ENCODE peak calls at places on chromosomes 1 and 21, in seven cellular contexts. One of them, this sample, is unnamed.

GRCh38 chr1:12157366-12158231 is 9.2 kb upstream of the TNFRSF1B start:
- DNase-seq in bronchial epithelial cell: peak; percentile 28
- DNase-seq in AG04450: no peak
- DNase-seq in esophagus muscularis mucosa: no peak
- DNase-seq in heart right ventricle: no peak
- DNase-seq in A549: no peak
- DNase-seq in brain microvascular endothelial cell: no peak
- DNase-seq in this sample: no peak

GRCh38 chr1:85330206-85330605 is 53.8 kb upstream of the BCL10 start:
- DNase-seq in esophagus muscularis mucosa: no peak
- DNase-seq in heart right ventricle: no peak
- DNase-seq in bronchial epithelial cell: peak; percentile 85
- DNase-seq in AG04450: peak; percentile 69
- DNase-seq in brain microvascular endothelial cell: peak; percentile 93
- DNase-seq in A549: peak; percentile 79
- DNase-seq in this sample: no peak

GRCh38 chr1:37288900-37289299 is 185.5 kb upstream of the ZC3H12A start:
- DNase-seq in heart right ventricle: no peak
- DNase-seq in A549: no peak
- DNase-seq in brain microvascular endothelial cell: no peak
- DNase-seq in bronchial epithelial cell: no peak
- DNase-seq in esophagus muscularis mucosa: no peak
- DNase-seq in AG04450: no peak
- DNase-seq in this sample: no peak

GRCh38 chr1:163875927-163876320 is 554.2 kb downstream of the NUF2 start:
- DNase-seq in AG04450: no peak
- DNase-seq in heart right ventricle: no peak
- DNase-seq in A549: peak; percentile 9
- DNase-seq in esophagus muscularis mucosa: no peak
- DNase-seq in brain microvascular endothelial cell: no peak
- DNase-seq in bronchial epithelial cell: no peak
- DNase-seq in this sample: no peak

GRCh38 chr1:220045356-220046051 is 801 bp downstream of the EPRS1 start:
- DNase-seq in A549: peak; percentile 27
- DNase-seq in bronchial epithelial cell: peak; percentile 20
- DNase-seq in AG04450: no peak
- DNase-seq in esophagus muscularis mucosa: no peak
- DNase-seq in heart right ventricle: no peak
- DNase-seq in brain microvascular endothelial cell: no peak
- DNase-seq in this sample: no peak

GRCh38 chr1:67558449-67559193 is 126.4 kb upstream of the GADD45A start:
- DNase-seq in bronchial epithelial cell: no peak
- DNase-seq in esophagus muscularis mucosa: no peak
- DNase-seq in brain microvascular endothelial cell: no peak
- DNase-seq in A549: no peak
- DNase-seq in heart right ventricle: no peak
- DNase-seq in AG04450: no peak
- DNase-seq in this sample: no peak

GRCh38 chr21:18142639-18143038 is 102.0 kb upstream of the CHODL start:
- DNase-seq in heart right ventricle: no peak
- DNase-seq in A549: no peak
- DNase-seq in brain microvascular endothelial cell: no peak
- DNase-seq in bronchial epithelial cell: no peak
- DNase-seq in AG04450: no peak
- DNase-seq in esophagus muscularis mucosa: no peak
- DNase-seq in this sample: no peak

GRCh38 chr1:8456306-8456912 is 138.5 kb downstream of the SLC45A1 start:
- DNase-seq in bronchial epithelial cell: peak; percentile 64
- DNase-seq in heart right ventricle: no peak
- DNase-seq in esophagus muscularis mucosa: no peak
- DNase-seq in AG04450: no peak
- DNase-seq in A549: no peak
- DNase-seq in brain microvascular endothelial cell: peak; percentile 62
- DNase-seq in this sample: no peak

GRCh38 chr1:118335372-118335771 is 150.3 kb upstream of the SPAG17 start:
- DNase-seq in AG04450: no peak
- DNase-seq in brain microvascular endothelial cell: peak; percentile 20
- DNase-seq in A549: no peak
- DNase-seq in bronchial epithelial cell: peak; percentile 85
- DNase-seq in heart right ventricle: no peak
- DNase-seq in esophagus muscularis mucosa: no peak
- DNase-seq in this sample: peak; percentile 59

GRCh38 chr1:110200666-110201065 is 9.4 kb upstream of the KCNC4 start:
- DNase-seq in esophagus muscularis mucosa: no peak
- DNase-seq in A549: no peak
- DNase-seq in bronchial epithelial cell: no peak
- DNase-seq in brain microvascular endothelial cell: no peak
- DNase-seq in heart right ventricle: no peak
- DNase-seq in AG04450: no peak
- DNase-seq in this sample: no peak

GRCh38 chr1:154404511-154404931 is 622 bp upstream of the IL6R start:
- DNase-seq in heart right ventricle: no peak
- DNase-seq in brain microvascular endothelial cell: no peak
- DNase-seq in A549: no peak
- DNase-seq in AG04450: no peak
- DNase-seq in bronchial epithelial cell: no peak
- DNase-seq in esophagus muscularis mucosa: no peak
- DNase-seq in this sample: no peak

GRCh38 chr1:109814223-109814622 is 50.5 kb upstream of the EPS8L3 start:
- DNase-seq in heart right ventricle: no peak
- DNase-seq in A549: no peak
- DNase-seq in esophagus muscularis mucosa: no peak
- DNase-seq in AG04450: no peak
- DNase-seq in bronchial epithelial cell: no peak
- DNase-seq in brain microvascular endothelial cell: no peak
- DNase-seq in this sample: no peak

GRCh38 chr1:150089846-150090520 is 22.4 kb downstream of the VPS45 start:
- DNase-seq in A549: no peak
- DNase-seq in esophagus muscularis mucosa: no peak
- DNase-seq in heart right ventricle: no peak
- DNase-seq in bronchial epithelial cell: no peak
- DNase-seq in AG04450: no peak
- DNase-seq in brain microvascular endothelial cell: no peak
- DNase-seq in this sample: no peak

GRCh38 chr1:109532365-109533136 is 7.1 kb upstream of the GPR61 start:
- DNase-seq in heart right ventricle: peak; percentile 86
- DNase-seq in bronchial epithelial cell: peak; percentile 46
- DNase-seq in A549: peak; percentile 58
- DNase-seq in brain microvascular endothelial cell: peak; percentile 66
- DNase-seq in AG04450: peak; percentile 55
- DNase-seq in esophagus muscularis mucosa: no peak
- DNase-seq in this sample: no peak

GRCh38 chr21:45506836-45507522 is 35.3 kb downstream of the SLC19A1 start:
- DNase-seq in A549: no peak
- DNase-seq in brain microvascular endothelial cell: no peak
- DNase-seq in esophagus muscularis mucosa: no peak
- DNase-seq in AG04450: no peak
- DNase-seq in bronchial epithelial cell: no peak
- DNase-seq in heart right ventricle: no peak
- DNase-seq in this sample: no peak

GRCh38 chr1:228101994-228102790 is 933 bp downstream of the C1orf35 start:
- DNase-seq in brain microvascular endothelial cell: no peak
- DNase-seq in bronchial epithelial cell: no peak
- DNase-seq in AG04450: no peak
- DNase-seq in A549: peak; percentile 55
- DNase-seq in heart right ventricle: no peak
- DNase-seq in esophagus muscularis mucosa: no peak
- DNase-seq in this sample: no peak

GRCh38 chr1:214864896-214865688 is 217.4 kb upstream of the KCNK2 start:
- DNase-seq in heart right ventricle: no peak
- DNase-seq in bronchial epithelial cell: peak; percentile 85
- DNase-seq in AG04450: peak; percentile 33
- DNase-seq in esophagus muscularis mucosa: no peak
- DNase-seq in brain microvascular endothelial cell: peak; percentile 75
- DNase-seq in A549: peak; percentile 22
- DNase-seq in this sample: peak; percentile 56

GRCh38 chr1:40723196-40723955 is 31.9 kb downstream of the NFYC start:
- DNase-seq in bronchial epithelial cell: no peak
- DNase-seq in A549: no peak
- DNase-seq in AG04450: no peak
- DNase-seq in heart right ventricle: no peak
- DNase-seq in brain microvascular endothelial cell: no peak
- DNase-seq in esophagus muscularis mucosa: no peak
- DNase-seq in this sample: no peak

GRCh38 chr1:242016518-242016917 is 17.6 kb upstream of the MAP1LC3C start:
- DNase-seq in bronchial epithelial cell: no peak
- DNase-seq in heart right ventricle: no peak
- DNase-seq in brain microvascular endothelial cell: no peak
- DNase-seq in esophagus muscularis mucosa: no peak
- DNase-seq in A549: no peak
- DNase-seq in AG04450: no peak
- DNase-seq in this sample: no peak

GRCh38 chr1:107883562-107883961 is 81.4 kb downstream of the VAV3 start:
- DNase-seq in brain microvascular endothelial cell: no peak
- DNase-seq in A549: no peak
- DNase-seq in bronchial epithelial cell: no peak
- DNase-seq in esophagus muscularis mucosa: no peak
- DNase-seq in heart right ventricle: no peak
- DNase-seq in AG04450: no peak
- DNase-seq in this sample: no peak

GRCh38 chr21:35190201-35190701 is 141.1 kb upstream of the RUNX1 start:
- DNase-seq in AG04450: no peak
- DNase-seq in bronchial epithelial cell: peak; percentile 95
- DNase-seq in esophagus muscularis mucosa: no peak
- DNase-seq in brain microvascular endothelial cell: no peak
- DNase-seq in heart right ventricle: no peak
- DNase-seq in A549: peak; percentile 25
- DNase-seq in this sample: peak; percentile 57

GRCh38 chr1:169779150-169779549 is 15.6 kb downstream of the METTL18 start:
- DNase-seq in brain microvascular endothelial cell: no peak
- DNase-seq in bronchial epithelial cell: no peak
- DNase-seq in esophagus muscularis mucosa: no peak
- DNase-seq in A549: peak; percentile 36
- DNase-seq in AG04450: no peak
- DNase-seq in heart right ventricle: no peak
- DNase-seq in this sample: no peak

GRCh38 chr1:20083178-20083944 is 13.4 kb downstream of the PLA2G5 start:
- DNase-seq in heart right ventricle: no peak
- DNase-seq in brain microvascular endothelial cell: no peak
- DNase-seq in esophagus muscularis mucosa: no peak
- DNase-seq in AG04450: no peak
- DNase-seq in A549: no peak
- DNase-seq in bronchial epithelial cell: no peak
- DNase-seq in this sample: no peak

GRCh38 chr1:36533897-36534296 is 51.2 kb upstream of the CSF3R start:
- DNase-seq in bronchial epithelial cell: no peak
- DNase-seq in brain microvascular endothelial cell: no peak
- DNase-seq in AG04450: no peak
- DNase-seq in esophagus muscularis mucosa: no peak
- DNase-seq in heart right ventricle: no peak
- DNase-seq in A549: no peak
- DNase-seq in this sample: no peak

GRCh38 chr1:171716620-171717019 is 25.2 kb downstream of the VAMP4 start:
- DNase-seq in AG04450: no peak
- DNase-seq in esophagus muscularis mucosa: no peak
- DNase-seq in bronchial epithelial cell: peak; percentile 62
- DNase-seq in heart right ventricle: no peak
- DNase-seq in A549: no peak
- DNase-seq in brain microvascular endothelial cell: peak; percentile 7
- DNase-seq in this sample: no peak

GRCh38 chr21:44813727-44814126 is 4.1 kb downstream of the SUMO3 start:
- DNase-seq in AG04450: no peak
- DNase-seq in A549: no peak
- DNase-seq in heart right ventricle: no peak
- DNase-seq in esophagus muscularis mucosa: no peak
- DNase-seq in brain microvascular endothelial cell: no peak
- DNase-seq in bronchial epithelial cell: no peak
- DNase-seq in this sample: no peak

GRCh38 chr1:1398677-1399186 is 403 bp downstream of the CCNL2 start:
- DNase-seq in heart right ventricle: no peak
- DNase-seq in bronchial epithelial cell: no peak
- DNase-seq in brain microvascular endothelial cell: no peak
- DNase-seq in AG04450: no peak
- DNase-seq in esophagus muscularis mucosa: no peak
- DNase-seq in A549: no peak
- DNase-seq in this sample: no peak

GRCh38 chr1:44421374-44422028 is 16.4 kb downstream of the RNF220 start:
- DNase-seq in AG04450: no peak
- DNase-seq in heart right ventricle: no peak
- DNase-seq in bronchial epithelial cell: peak; percentile 58
- DNase-seq in A549: no peak
- DNase-seq in esophagus muscularis mucosa: no peak
- DNase-seq in brain microvascular endothelial cell: no peak
- DNase-seq in this sample: no peak

GRCh38 chr1:74505889-74506288 is 6.5 kb downstream of the LRRC53 start:
- DNase-seq in AG04450: no peak
- DNase-seq in brain microvascular endothelial cell: no peak
- DNase-seq in A549: no peak
- DNase-seq in heart right ventricle: no peak
- DNase-seq in esophagus muscularis mucosa: no peak
- DNase-seq in bronchial epithelial cell: no peak
- DNase-seq in this sample: no peak

GRCh38 chr1:168227620-168228019 is 1.8 kb downstream of the SFT2D2 start:
- DNase-seq in brain microvascular endothelial cell: no peak
- DNase-seq in AG04450: no peak
- DNase-seq in bronchial epithelial cell: peak; percentile 46
- DNase-seq in heart right ventricle: no peak
- DNase-seq in esophagus muscularis mucosa: no peak
- DNase-seq in A549: no peak
- DNase-seq in this sample: no peak
- H3K4me3 ChIP-seq in brain microvascular endothelial cell: peak overlapping the region; percentile 22
- H3K4me3 ChIP-seq in AG04450: peak overlapping the region; percentile 36
- H3K4me3 ChIP-seq in bronchial epithelial cell: no peak overlapping the region
- H3K4me3 ChIP-seq in heart right ventricle: peak overlapping the region; percentile 96
- H3K4me3 ChIP-seq in esophagus muscularis mucosa: peak overlapping the region; percentile 97
- H3K4me3 ChIP-seq in A549: peak overlapping the region; percentile 86
- H3K4me3 ChIP-seq in this sample: peak overlapping the region; percentile 85

GRCh38 chr1:203127672-203128611 is at the start of gene ADORA1:
- DNase-seq in brain microvascular endothelial cell: peak; percentile 12
- DNase-seq in heart right ventricle: peak; percentile 62
- DNase-seq in esophagus muscularis mucosa: no peak
- DNase-seq in bronchial epithelial cell: peak; percentile 25
- DNase-seq in A549: peak; percentile 43
- DNase-seq in AG04450: no peak
- DNase-seq in this sample: no peak
- TF ChIP-seq CTCF in brain microvascular endothelial cell: peak; percentile 11
- TF ChIP-seq CTCF in heart right ventricle: no peak
- TF ChIP-seq CTCF in esophagus muscularis mucosa: peak; percentile 6
- TF ChIP-seq CTCF in bronchial epithelial cell: no peak
- TF ChIP-seq CTCF in A549: no peak
- TF ChIP-seq CTCF in AG04450: peak; percentile 3
- TF ChIP-seq CTCF in this sample: peak; percentile 13

GRCh38 chr1:156748670-156749428 is 2.6 kb downstream of the HDGF start:
- DNase-seq in bronchial epithelial cell: peak; percentile 90
- DNase-seq in esophagus muscularis mucosa: no peak
- DNase-seq in heart right ventricle: peak; percentile 68
- DNase-seq in A549: peak; percentile 71
- DNase-seq in AG04450: no peak
- DNase-seq in brain microvascular endothelial cell: no peak
- DNase-seq in this sample: peak; percentile 93
- H3K4me3 ChIP-seq in bronchial epithelial cell: peak overlapping the region; percentile 71
- H3K4me3 ChIP-seq in esophagus muscularis mucosa: peak overlapping the region; percentile 87
- H3K4me3 ChIP-seq in heart right ventricle: peak overlapping the region; percentile 79
- H3K4me3 ChIP-seq in A549: peak overlapping the region; percentile 92
- H3K4me3 ChIP-seq in AG04450: peak overlapping the region; percentile 94
- H3K4me3 ChIP-seq in brain microvascular endothelial cell: peak overlapping the region; percentile 96
- H3K4me3 ChIP-seq in this sample: peak overlapping the region; percentile 97

GRCh38 chr1:209490013-209490412 is 93.5 kb upstream of the CAMK1G start:
- DNase-seq in A549: peak; percentile 29
- DNase-seq in AG04450: no peak
- DNase-seq in esophagus muscularis mucosa: no peak
- DNase-seq in bronchial epithelial cell: peak; percentile 58
- DNase-seq in brain microvascular endothelial cell: no peak
- DNase-seq in heart right ventricle: no peak
- DNase-seq in this sample: no peak
- TF ChIP-seq CTCF in A549: peak; percentile 38
- TF ChIP-seq CTCF in AG04450: peak; percentile 52
- TF ChIP-seq CTCF in esophagus muscularis mucosa: no peak
- TF ChIP-seq CTCF in bronchial epithelial cell: peak; percentile 55
- TF ChIP-seq CTCF in brain microvascular endothelial cell: peak; percentile 41
- TF ChIP-seq CTCF in heart right ventricle: no peak
- TF ChIP-seq CTCF in this sample: peak; percentile 67